ENCODE peak calls at places on chromosomes 7 and 10, in five cellular contexts. T is transverse colon; U is CD8-positive, alpha-beta T cell; W is thyroid gland; S is stomach. K is an unnamed sample.

GRCh38 chr10:90407116-90407515 is 450.7 kb downstream of the HTR7 start:
- DNase-seq in S (no peak), W (no peak), T (no peak), U (no peak), K (no peak)

GRCh38 chr7:19376591-19376990 is 231.4 kb upstream of the FERD3L start:
- DNase-seq in U (no peak), S (no peak), T (no peak), W (no peak), K (no peak)

GRCh38 chr7:25028370-25028971 is 48.5 kb upstream of the OSBPL3 start:
- DNase-seq in S (no peak), U (no peak), W (no peak), T (no peak), K (no peak)

GRCh38 chr10:10007972-10008371 is 1009.7 kb upstream of the CELF2 start:
- DNase-seq in U (no peak), W (no peak), T (no peak), S (no peak), K (no peak)

GRCh38 chr10:77864151-77864851 is 62.3 kb downstream of the DLG5 start:
- DNase-seq in W (no peak), U (no peak), T (no peak), S (no peak), K (no peak)

GRCh38 chr7:122299935-122300606 is 4.5 kb downstream of the FEZF1 start:
- DNase-seq in T (no peak), S (no peak), W (no peak), U (no peak), K (no peak)

GRCh38 chr7:47143344-47143743 is 438.6 kb downstream of the TNS3 start:
- DNase-seq in S (no peak), W (no peak), T (no peak), U (no peak), K (no peak)

GRCh38 chr10:48716393-48716792 is 31.7 kb downstream of the WDFY4 start:
- DNase-seq in U (no peak), W (no peak), T (no peak), S (no peak), K (no peak)

GRCh38 chr10:1465421-1465902 is 271.9 kb downstream of the ADARB2 start:
- DNase-seq in W (no peak), T (no peak), S (no peak), U (no peak), K (no peak)

GRCh38 chr10:51162002-51162401 is 87.7 kb downstream of the PRKG1 start:
- DNase-seq in U (no peak), S (no peak), W (peak; percentile 7), T (no peak), K (no peak)

GRCh38 chr10:86073199-86073977 is 293.2 kb downstream of the GRID1 start:
- DNase-seq in U (no peak), S (peak; percentile 10), W (no peak), T (no peak), K (no peak)

GRCh38 chr10:129881641-129882040 is 82.4 kb downstream of the EBF3 start:
- DNase-seq in U (no peak), T (no peak), W (no peak), S (no peak), K (peak; percentile 32)

GRCh38 chr7:120985839-120986238 is 2.7 kb upstream of the CPED1 start:
- DNase-seq in W (no peak), U (no peak), T (no peak), S (no peak), K (no peak)

GRCh38 chr10:51700228-51700835 is 937 bp upstream of the CSTF2T start:
- DNase-seq in T (peak; percentile 17), U (no peak), W (peak; percentile 73), S (peak; percentile 40), K (no peak)

GRCh38 chr10:43689007-43689491 is 40.4 kb upstream of the ZNF32 start:
- DNase-seq in U (no peak), T (no peak), W (no peak), S (no peak), K (peak; percentile 61)

GRCh38 chr10:103153765-103154197 is 39.3 kb downstream of the NT5C2 start:
- DNase-seq in T (no peak), U (no peak), W (no peak), S (no peak), K (no peak)

GRCh38 chr10:126674741-126675515 is 4.4 kb upstream of the C10orf90 start:
- DNase-seq in W (no peak), S (no peak), T (no peak), U (no peak), K (no peak)

GRCh38 chr7:85497999-85498398 is 311.1 kb upstream of the SEMA3D start:
- DNase-seq in U (no peak), W (no peak), S (no peak), T (no peak), K (no peak)
- H3K4me1 ChIP-seq in U (no peaks in the 10 kb centered on the region), W (no peaks in the 10 kb centered on the region), S (no peaks in the 10 kb centered on the region), T (no peaks in the 10 kb centered on the region), K (no peaks in the 10 kb centered on the region)

DNA sequence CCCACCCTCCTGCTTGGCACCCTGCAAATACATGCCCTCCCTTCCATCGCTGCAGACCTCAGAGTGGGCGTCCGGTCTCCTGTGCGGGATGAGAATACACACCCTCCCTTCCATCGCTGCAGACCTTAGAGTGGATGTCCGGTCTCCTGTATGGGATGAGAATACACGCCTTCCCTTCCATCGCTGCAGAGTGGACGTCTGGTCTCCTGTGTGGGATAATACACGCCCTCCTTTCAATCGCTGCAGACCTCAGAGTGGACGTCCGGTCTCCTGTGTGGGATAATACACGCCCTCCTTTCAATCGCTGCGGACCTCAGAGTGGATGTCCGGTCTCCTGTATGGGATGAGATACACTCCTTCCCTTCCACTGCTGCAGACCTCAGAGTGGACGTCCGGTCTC is 128.1 kb downstream of the VIPR2 start:
- DNase-seq in U (no peak), S (no peak), T (no peak), W (no peak), K (no peak)
- H3K9me3 ChIP-seq in U (no peaks in the 10 kb centered on the region), S (no peaks in the 10 kb centered on the region), T (no peaks in the 10 kb centered on the region), W (no peaks in the 10 kb centered on the region), K (no peaks in the 10 kb centered on the region)

GRCh38 chr7:55288070-55288824 is 76.9 kb upstream of the LANCL2 start:
- DNase-seq in W (no peak), S (no peak), U (no peak), T (no peak), K (no peak)
- TF ChIP-seq CTCF in W (no peak), S (no peak), U (no peak), T (no peak), K (no peak)

GRCh38 chr10:15197276-15197675 is 28.8 kb upstream of the NMT2 start:
- DNase-seq in T (no peak), S (no peak), U (no peak), W (no peak), K (no peak)

GRCh38 chr10:15202639-15203038 is 34.1 kb upstream of the NMT2 start:
- DNase-seq in W (no peak), T (no peak), U (no peak), S (no peak), K (no peak)

GRCh38 chr10:15197911-15198310 is 29.4 kb upstream of the NMT2 start:
- DNase-seq in S (no peak), U (no peak), T (no peak), W (no peak), K (no peak)

GRCh38 chr10:15201589-15202300 is 33.3 kb upstream of the NMT2 start:
- DNase-seq in U (no peak), S (no peak), T (no peak), W (no peak), K (no peak)

DNA sequence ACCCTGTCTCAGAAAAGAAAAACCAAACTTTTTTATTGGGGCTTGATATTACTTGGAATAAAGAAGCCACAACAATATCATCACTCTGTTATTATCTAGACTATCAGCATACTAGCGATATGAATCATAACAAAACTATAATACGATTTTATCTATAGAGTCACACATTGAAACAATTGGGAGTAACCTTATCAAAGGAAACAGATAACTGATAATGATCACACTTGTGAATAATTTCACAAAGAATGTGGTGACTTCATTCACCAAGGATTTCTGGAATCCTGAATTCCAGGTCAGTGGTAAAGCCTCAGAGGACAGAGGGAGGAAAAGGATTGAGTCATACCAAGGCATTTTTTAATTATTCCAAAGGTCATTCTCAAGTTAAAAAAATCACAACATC is 32.1 kb upstream of the NMT2 start:
- DNase-seq in S (no peak), U (no peak), W (no peak), T (no peak), K (no peak)
- H3K4me1 ChIP-seq in S (peaks cover 10% of the 10 kb centered on the region), U (peaks cover 14% of the 10 kb centered on the region), W (no peaks in the 10 kb centered on the region), T (no peaks in the 10 kb centered on the region), K (no peaks in the 10 kb centered on the region)

DNA sequence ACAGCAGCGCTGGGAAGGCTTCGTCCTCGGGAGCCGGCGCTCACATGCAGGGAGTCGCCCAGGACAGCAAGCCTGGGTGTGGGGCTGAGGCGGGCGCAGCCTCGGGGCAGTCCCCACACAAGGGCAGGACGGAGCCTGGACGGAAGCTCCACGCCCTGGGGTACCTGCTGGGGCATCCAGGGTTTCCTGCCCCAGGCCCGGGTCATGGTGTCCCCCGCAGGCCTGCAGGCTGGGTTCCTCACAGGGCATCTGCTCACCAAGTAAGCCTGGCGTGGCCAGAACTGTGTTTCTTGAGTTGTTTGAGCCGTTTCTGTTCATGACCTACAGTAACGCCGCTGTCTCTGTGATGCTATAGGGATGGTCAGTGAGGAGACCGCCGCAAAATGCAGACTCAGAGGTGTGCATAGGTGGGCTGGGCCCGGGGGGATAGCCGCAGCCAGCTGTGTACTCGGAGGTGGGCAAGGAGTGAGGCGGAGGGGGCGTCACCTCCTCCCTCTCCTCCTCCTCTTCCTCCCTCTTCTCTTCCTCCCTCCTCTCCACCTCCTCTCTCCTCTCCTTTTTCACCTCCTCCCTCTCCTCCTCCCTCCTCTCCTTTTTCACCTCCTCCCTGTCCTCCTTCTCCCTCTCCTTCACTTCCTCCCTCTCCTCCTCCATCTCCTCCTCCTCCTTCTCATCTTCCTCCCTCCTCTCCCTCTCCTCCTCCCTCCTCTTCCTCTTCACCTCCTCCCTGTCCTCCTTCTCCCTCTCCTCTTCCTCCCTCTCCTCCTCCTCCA is 438.9 kb downstream of the DNAJB6 start:
- DNase-seq in T (no peak), S (no peak), W (no peak), U (no peak), K (peak; percentile 4)
- H3K9me3 ChIP-seq in T (no peaks in the 10 kb centered on the region), S (peaks cover 12% of the 10 kb centered on the region), W (no peaks in the 10 kb centered on the region), U (no peaks in the 10 kb centered on the region), K (peaks cover 3% of the 10 kb centered on the region)

DNA sequence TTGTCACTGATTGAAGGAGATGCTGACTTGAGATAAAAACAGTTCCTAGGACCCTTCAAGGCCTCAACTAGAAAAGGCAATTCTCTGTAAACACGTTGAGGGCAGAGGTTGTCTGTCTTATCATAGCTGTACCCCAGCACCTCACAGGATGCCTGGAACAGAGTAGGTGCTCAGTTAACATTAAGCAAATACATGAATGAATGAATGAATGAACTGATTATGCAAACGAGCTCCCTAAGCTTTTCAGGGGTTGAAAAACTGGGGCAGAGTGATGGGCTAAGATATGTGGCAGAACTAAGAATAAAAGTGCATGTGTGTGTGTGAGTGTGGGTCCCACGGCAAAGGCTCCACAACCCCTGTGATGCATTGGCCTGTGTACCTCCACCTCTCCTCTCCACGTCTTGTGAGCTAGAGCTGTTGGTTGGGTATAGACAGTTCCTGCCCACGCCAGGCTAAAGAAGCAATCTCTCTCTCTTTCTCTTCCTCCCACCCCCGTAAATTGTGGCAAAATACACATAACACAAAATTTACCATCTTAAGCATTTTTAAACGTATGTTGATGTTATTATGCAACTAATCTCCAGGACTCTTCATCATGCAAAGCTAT is 20.9 kb upstream of the SMC3 start:
- DNase-seq in W (no peak), T (no peak), S (no peak), U (no peak), K (no peak)
- TF ChIP-seq CTCF in W (no peak), T (no peak), S (no peak), U (no peak), K (no peak)